ENCODE peak calls at places on chromosomes 5 and 9, in four cellular contexts. Y is NCI-H748 treated with DMSO at 0.1 percent for 48 hours, F is Kasumi-1, S is foreskin fibroblast. B is an unnamed sample.

GRCh38 chr9:127035423-127035822 is 87.0 kb downstream of the ANGPTL2 start:
- DNase-seq in F (no peak), S (peak), Y (no peak), B (no peak)

GRCh38 chr5:17021363-17021932 is 85.4 kb upstream of the MYO10 start:
- DNase-seq in S (no peak), F (no peak), Y (no peak), B (no peak)

GRCh38 chr9:136151214-136151804 is 32.6 kb upstream of the TMEM250 start:
- DNase-seq in S (no peak), F (no peak), Y (no peak), B (no peak)

GRCh38 chr9:79471577-79472543 is 99.9 kb upstream of the TLE4 start:
- DNase-seq in F (peak), Y (no peak), S (peak), B (no peak)

GRCh38 chr9:88816141-88816540 is 175.1 kb upstream of the S1PR3 start:
- DNase-seq in S (no peak), F (no peak), Y (no peak), B (no peak)

GRCh38 chr9:79688363-79688762 is 116.6 kb downstream of the TLE4 start:
- DNase-seq in F (no peak), Y (no peak), S (no peak), B (no peak)

GRCh38 chr9:34623386-34624235 is 3.3 kb upstream of the DCTN3 start:
- DNase-seq in S (no peak), Y (no peak), F (no peak), B (no peak)

GRCh38 chr9:92245005-92245797 is 48.3 kb downstream of the IARS1 start:
- DNase-seq in Y (no peak), F (no peak), S (peak), B (no peak)

GRCh38 chr9:117290306-117290705 is 124.6 kb downstream of the ASTN2 start:
- DNase-seq in S (no peak), F (no peak), Y (no peak), B (no peak)

GRCh38 chr5:104793031-104793430 is 1230.4 kb upstream of the NUDT12 start:
- DNase-seq in S (no peak), F (no peak), Y (no peak), B (no peak)

GRCh38 chr5:10975915-10976314 is 214.9 kb upstream of the DAP start:
- DNase-seq in F (no peak), Y (no peak), S (no peak), B (no peak)

GRCh38 chr5:119383008-119383407 is 27.2 kb downstream of the TNFAIP8 start:
- DNase-seq in Y (no peak), F (no peak), S (no peak), B (no peak)

GRCh38 chr5:63401434-63402046 is 560.7 kb downstream of the HTR1A start:
- DNase-seq in S (peak), F (peak), Y (peak), B (peak)

GRCh38 chr5:102341918-102342317 is 45.8 kb upstream of the SLCO4C1 start:
- DNase-seq in S (no peak), F (no peak), Y (peak), B (no peak)

GRCh38 chr9:13244190-13244589 is 35.3 kb downstream of the MPDZ start:
- DNase-seq in Y (peak), F (no peak), S (no peak), B (no peak)

GRCh38 chr5:43422143-43422542 is 10.0 kb upstream of the CCL28 start:
- DNase-seq in F (no peak), Y (no peak), S (no peak), B (no peak)

GRCh38 chr9:120184266-120184665 is 395.7 kb downstream of the CDK5RAP2 start:
- DNase-seq in F (no peak), S (no peak), Y (no peak), B (no peak)

GRCh38 chr5:14041528-14042184 is 97.2 kb upstream of the DNAH5 start:
- DNase-seq in S (no peak), Y (no peak), F (no peak), B (no peak)

GRCh38 chr9:136608331-136609159 is 54.2 kb upstream of the EGFL7 start:
- DNase-seq in S (no peak), F (no peak), Y (no peak), B (no peak)